ENCODE peak calls at places on chromosomes 13 and 19, in seven cellular contexts. B is effector memory CD8-positive, alpha-beta T cell; N is OCI-LY7; D is T-cell; R is iPS-NIHi11; L is activated T-cell treated with anti-CD3 and anti-CD28 coated beads, Interleukin-2, amount 50 U/mL, for 4 hours; J is cerebellar nuclear complex. K is an unnamed sample.

GRCh38 chr13:78786399-78786879 is 127.5 kb upstream of the OBI1 start:
- DNase-seq in B (no peak), N (no peak), D (no peak), R (no peak), L (no peak), J (no peak), K (no peak)

GRCh38 chr19:42568006-42568405 is 26.7 kb downstream of the CEACAM8 start:
- DNase-seq in B (no peak), N (no peak), D (no peak), R (no peak), L (no peak), J (no peak), K (no peak)

GRCh38 chr13:98539655-98540054 is 37.3 kb downstream of the STK24 start:
- DNase-seq in B (no peak), N (no peak), D (no peak), R (no peak), L (no peak), J (no peak), K (no peak)

GRCh38 chr19:6753178-6754031 is 13.8 kb downstream of the SH2D3A start:
- DNase-seq in B (peak; percentile 72), N (peak; percentile 99), D (peak; percentile 69), R (peak; percentile 94), L (peak; percentile 61), J (no peak), K (peak; percentile 57)

GRCh38 chr19:3094638-3095374 is 644 bp downstream of the GNA11 start:
- DNase-seq in B (peak; percentile 30), N (peak; percentile 72), D (no peak), R (no peak), L (peak; percentile 28), J (no peak), K (no peak)

GRCh38 chr19:4909897-4910593 is 744 bp downstream of the UHRF1 start:
- DNase-seq in B (peak; percentile 91), N (peak; percentile 96), D (peak; percentile 90), R (peak; percentile 99), L (peak; percentile 90), J (peak; percentile 34), K (peak; percentile 84)

GRCh38 chr19:27794444-27795042 is 1418.4 kb downstream of the UQCRFS1 start:
- DNase-seq in B (peak; percentile 3), N (peak; percentile 31), D (no peak), R (peak; percentile 55), L (no peak), J (no peak), K (no peak)

GRCh38 chr19:33024398-33024797 is 40.3 kb downstream of the RHPN2 start:
- DNase-seq in B (no peak), N (no peak), D (no peak), R (no peak), L (no peak), J (no peak), K (no peak)

GRCh38 chr13:113901231-113901630 is 37.4 kb upstream of the GAS6 start:
- DNase-seq in B (no peak), N (no peak), D (no peak), R (no peak), L (no peak), J (no peak), K (no peak)

GRCh38 chr13:91664036-91664435 is 265.6 kb downstream of the GPC5 start:
- DNase-seq in B (no peak), N (no peak), D (no peak), R (no peak), L (no peak), J (no peak), K (no peak)

GRCh38 chr13:75132800-75133695 is 348.9 kb downstream of the TBC1D4 start:
- DNase-seq in B (no peak), N (no peak), D (no peak), R (no peak), L (no peak), J (no peak), K (no peak)

GRCh38 chr19:51219307-51219706 is 5.6 kb upstream of the CD33 start:
- DNase-seq in B (no peak), N (no peak), D (no peak), R (no peak), L (no peak), J (no peak), K (no peak)

GRCh38 chr19:35444735-35445134 is 3.3 kb upstream of the FFAR2 start:
- DNase-seq in B (no peak), N (no peak), D (no peak), R (no peak), L (no peak), J (no peak), K (no peak)

GRCh38 chr19:53546766-53547541 is 9.0 kb downstream of the ZNF331 start:
- DNase-seq in B (no peak), N (no peak), D (no peak), R (no peak), L (no peak), J (no peak), K (no peak)

GRCh38 chr13:75705395-75705794 is 69.3 kb downstream of the LMO7 start:
- DNase-seq in B (no peak), N (no peak), D (no peak), R (no peak), L (no peak), J (no peak), K (no peak)

GRCh38 chr19:6632002-6632621 is 37.8 kb downstream of the TNFSF14 start:
- DNase-seq in B (peak; percentile 87), N (peak; percentile 92), D (peak; percentile 60), R (peak; percentile 51), L (peak; percentile 86), J (no peak), K (peak; percentile 79)

GRCh38 chr13:109383683-109384082 is 402.7 kb downstream of the IRS2 start:
- DNase-seq in B (no peak), N (no peak), D (no peak), R (no peak), L (no peak), J (no peak), K (no peak)

K was measured in G401.